ENCODE peak calls at places on chromosomes 6 and 20, in four cellular contexts. U is K562, Z is SK-N-SH, D is GM12878. L is an unnamed sample.

GRCh38 chr6:91098006-91098405 is 511.1 kb upstream of the MAP3K7 start:
- DNase-seq in U (no peak), Z (no peak), D (no peak), L (no peak)

GRCh38 chr6:108883172-108883571 is 35.0 kb downstream of the ARMC2 start:
- DNase-seq in U (no peak), Z (no peak), D (peak), L (no peak)

GRCh38 chr20:48738399-48739304 is 89.1 kb downstream of the PREX1 start:
- DNase-seq in U (no peak), Z (no peak), D (peak), L (no peak)

GRCh38 chr6:98831057-98832031 is 3.0 kb upstream of the POU3F2 start:
- DNase-seq in U (no peak), Z (peak), D (no peak), L (no peak)

GRCh38 chr20:52869698-52870288 is 102.4 kb upstream of the TSHZ2 start:
- DNase-seq in U (no peak), Z (no peak), D (no peak), L (no peak)

GRCh38 chr6:83057705-83058321 is 7.8 kb downstream of the UBE3D start:
- DNase-seq in U (peak), Z (peak), D (no peak), L (peak)

GRCh38 chr6:169340395-169340794 is 86.7 kb upstream of the THBS2 start:
- DNase-seq in U (no peak), Z (peak), D (no peak), L (no peak)

GRCh38 chr6:52975580-52975979 is 19.5 kb downstream of the GSTA4 start:
- DNase-seq in U (no peak), Z (no peak), D (no peak), L (no peak)

GRCh38 chr20:63449796-63450730 is 22.4 kb downstream of the KCNQ2 start:
- DNase-seq in U (no peak), Z (peak), D (no peak), L (no peak)

GRCh38 chr6:116158641-116159040 is 32.7 kb upstream of the COL10A1 start:
- DNase-seq in U (no peak), Z (no peak), D (no peak), L (no peak)

GRCh38 chr6:50850223-50850751 is 31.6 kb downstream of the TFAP2B start:
- DNase-seq in U (no peak), Z (peak), D (no peak), L (no peak)

GRCh38 chr6:106055442-106055975 is 30.6 kb upstream of the PRDM1 start:
- DNase-seq in U (no peak), Z (no peak), D (no peak), L (no peak)

GRCh38 chr20:53032021-53033001 is 60.2 kb downstream of the TSHZ2 start:
- DNase-seq in U (no peak), Z (no peak), D (no peak), L (no peak)

GRCh38 chr6:36862164-36862847 is 12.3 kb downstream of the PPIL1 start:
- DNase-seq in U (peak), Z (no peak), D (no peak), L (no peak)

GRCh38 chr20:38210741-38211140 is 45.7 kb upstream of the TGM2 start:
- DNase-seq in U (no peak), Z (no peak), D (no peak), L (no peak)

DNA sequence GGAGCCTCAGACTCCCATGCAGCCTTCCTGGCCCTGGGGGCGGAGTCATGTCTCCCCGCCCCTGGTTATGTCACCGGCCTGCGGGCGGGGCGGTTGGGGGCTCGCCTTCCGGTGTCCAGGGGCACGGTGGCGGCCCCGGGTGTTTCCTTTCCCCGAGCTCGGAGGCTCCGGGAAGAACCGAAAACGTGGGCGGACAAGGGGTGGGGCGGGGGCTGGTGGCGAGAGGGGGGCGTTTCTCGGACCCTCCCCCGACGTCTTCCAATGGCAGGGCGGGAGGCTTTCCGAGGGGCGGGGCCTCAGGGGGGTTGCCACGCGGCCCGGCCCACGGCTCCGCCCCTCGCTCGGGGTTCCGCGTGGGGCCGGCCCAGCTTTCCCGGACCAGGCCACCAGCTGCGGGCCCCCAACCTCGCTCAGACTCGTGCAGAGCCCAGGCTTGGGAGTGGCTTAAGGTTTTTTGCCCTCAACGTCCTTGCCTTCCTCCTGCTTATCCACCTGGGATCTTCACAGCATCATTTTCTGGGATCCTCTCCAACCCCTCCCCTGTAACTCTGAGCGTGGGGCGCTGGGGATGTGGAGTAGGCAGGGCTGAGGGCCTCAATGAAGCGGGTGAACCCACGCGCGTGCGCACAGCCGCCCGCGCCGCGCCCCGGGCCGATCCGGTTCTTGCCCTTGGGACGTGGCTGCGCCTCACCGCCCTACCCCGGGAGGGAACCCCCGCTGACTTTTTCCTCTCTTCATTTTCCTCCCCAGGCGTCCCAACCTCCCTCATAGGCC is 2.1 kb upstream of the NRN1 start:
- DNase-seq in U (peak), Z (peak), D (peak), L (peak)
- TF ChIP-seq FOXM1 in U (no peak), Z (no peak), D (no peak), L (no peak)

DNA sequence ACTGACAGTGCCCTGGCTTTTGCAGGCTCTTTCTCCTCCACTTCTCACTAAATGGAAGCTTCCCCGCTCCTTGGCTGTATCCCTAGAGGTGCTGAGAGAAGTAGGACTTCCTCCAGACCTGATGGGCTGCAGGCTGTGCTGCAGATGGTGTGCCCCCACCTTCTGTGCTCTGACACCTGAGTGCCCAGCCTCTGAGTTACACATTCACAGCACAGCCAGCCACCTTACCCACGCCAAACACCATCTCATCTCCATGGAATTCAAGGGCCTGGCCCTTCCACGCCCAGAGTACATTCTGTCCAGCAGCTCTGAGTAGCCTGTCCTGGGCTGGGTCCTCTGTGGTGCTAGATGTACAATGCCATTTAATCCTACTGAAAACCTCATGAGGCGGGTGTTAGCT is 5.3 kb downstream of the SFTA2 start:
- DNase-seq in U (no peak), Z (no peak), D (no peak), L (no peak)
- TF ChIP-seq FOXM1 in U (no peak), Z (no peak), D (no peak), L (no peak)

GRCh38 chr6:39341942-39342341 is 19.4 kb upstream of the KCNK16 start:
- DNase-seq in U (no peak), Z (no peak), D (no peak), L (no peak)

GRCh38 chr6:39339111-39339510 is 16.6 kb upstream of the KCNK16 start:
- DNase-seq in U (no peak), Z (no peak), D (no peak), L (no peak)

GRCh38 chr6:39338406-39338805 is 15.9 kb upstream of the KCNK16 start:
- DNase-seq in U (no peak), Z (no peak), D (no peak), L (no peak)

GRCh38 chr6:39341352-39341751 is 18.9 kb upstream of the KCNK16 start:
- DNase-seq in U (no peak), Z (no peak), D (no peak), L (no peak)

DNA sequence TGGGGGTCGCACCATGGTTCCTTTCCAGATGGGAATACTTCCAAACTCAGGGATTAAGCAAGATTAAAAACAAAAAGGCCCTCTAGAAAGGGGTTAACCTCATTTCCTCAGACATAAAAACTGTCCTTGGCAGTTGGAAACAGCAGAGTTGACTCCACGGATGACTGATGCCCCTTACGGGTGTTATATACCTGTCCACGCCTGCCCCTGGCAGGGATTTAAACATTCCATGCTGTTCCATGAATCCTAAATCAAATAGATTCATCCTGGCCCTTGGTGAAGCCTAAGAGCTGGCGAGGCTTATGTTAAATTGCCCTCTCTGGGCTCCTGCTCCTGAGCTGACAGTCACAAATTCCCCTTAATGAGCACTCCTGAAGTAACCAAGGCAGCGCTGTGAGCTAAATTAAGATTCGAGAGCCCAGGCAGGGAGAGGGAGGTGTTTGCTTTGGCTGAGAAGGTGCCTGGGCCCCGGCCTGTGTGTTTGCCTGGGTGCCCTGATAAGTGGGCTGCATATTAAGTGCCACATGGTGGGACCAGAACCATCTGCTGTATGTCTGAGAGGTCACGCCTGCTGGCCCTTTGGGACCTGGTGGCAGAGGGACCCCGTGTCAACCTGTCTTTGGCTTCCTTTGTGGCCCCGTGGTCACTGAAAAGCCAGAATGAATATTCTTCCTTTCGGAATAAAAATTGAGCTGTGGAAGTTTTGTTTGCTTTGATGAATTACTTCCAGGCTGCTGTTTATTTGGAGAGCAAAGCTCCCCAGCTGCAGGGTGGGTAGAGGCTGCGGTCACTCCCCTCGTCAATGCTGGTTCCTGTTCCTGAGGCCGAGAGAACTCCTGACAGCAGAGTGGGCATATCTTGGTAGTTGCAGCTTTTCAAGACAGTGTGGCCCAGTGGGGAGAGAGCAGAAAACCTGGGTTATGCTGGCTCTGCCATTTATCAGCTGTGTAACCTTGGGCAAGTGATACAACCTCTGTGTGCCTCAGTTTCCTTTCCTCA is 17.4 kb upstream of the KCNK16 start:
- DNase-seq in U (no peak), Z (no peak), D (no peak), L (no peak)
- TF ChIP-seq FOXM1 in U (no peak), Z (no peak), D (no peak), L (no peak)

DNA sequence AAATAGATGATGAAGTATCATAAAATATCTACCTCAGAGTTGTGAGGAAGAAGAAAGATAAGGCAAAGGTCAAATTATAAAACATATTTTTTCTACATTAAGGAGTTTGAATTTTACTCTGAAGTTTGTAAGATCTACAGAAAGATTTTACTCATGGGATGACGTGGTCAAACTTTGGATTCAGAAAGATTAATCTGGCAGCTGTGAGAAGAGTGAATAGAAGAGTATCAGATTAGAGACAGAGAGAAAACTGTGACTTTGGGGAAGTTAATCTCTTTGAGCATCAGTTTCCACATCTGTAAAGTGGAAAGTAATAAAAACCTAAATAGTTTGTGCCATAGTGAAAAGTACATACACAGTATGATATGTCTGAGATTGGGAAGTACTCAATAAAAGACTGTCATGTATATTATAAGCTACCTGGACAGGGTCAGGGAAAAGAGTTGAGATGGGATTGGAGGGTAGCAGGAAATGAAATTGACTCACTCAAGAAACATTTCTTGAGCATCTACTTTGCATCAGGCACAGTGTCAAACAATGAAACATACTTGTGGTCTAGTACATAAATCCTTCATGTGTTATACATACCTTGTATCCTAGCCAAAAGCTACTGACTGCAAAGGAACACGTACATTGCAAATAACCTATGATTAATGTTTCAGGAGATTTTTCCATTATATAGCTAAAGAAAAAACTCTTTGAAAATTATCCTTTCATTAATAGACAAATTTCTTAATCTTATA is 222.1 kb downstream of the TMEM200A start:
- DNase-seq in U (no peak), Z (no peak), D (no peak), L (no peak)
- TF ChIP-seq FOXM1 in U (no peak), Z (no peak), D (no peak), L (no peak)

L was measured in HEK293T.